ENCODE peak calls at places on chromosome 13, in ten cellular contexts. O is epithelial cell of esophagus; G is thoracic aorta; D is endothelial cell of umbilical vein; E is CD8-positive, alpha-beta T cell; V is cardiac muscle cell; U is Caco-2; R is HFF-Myc; Z is mammary epithelial cell; S is kidney epithelial cell. N is an unnamed sample.

GRCh38 chr13:39688278-39688677 is 32.8 kb downstream of the COG6 start:
- DNase-seq in O (no peak), G (no peak), D (no peak), E (no peak), V (no peak), U (no peak), R (no peak), Z (no peak), S (no peak), N (no peak)

GRCh38 chr13:89925107-89925506 is 1422.4 kb upstream of the MIR17HG start:
- DNase-seq in O (peak; percentile 61), G (no peak), D (peak; percentile 56), E (no peak), V (peak; percentile 58), U (no peak), R (no peak), Z (peak; percentile 45), S (no peak), N (peak; percentile 45)

GRCh38 chr13:28137556-28137955 is 789 bp upstream of the PAN3 start:
- DNase-seq in O (no peak), G (no peak), D (no peak), E (no peak), V (no peak), U (no peak), R (no peak), Z (no peak), S (no peak), N (no peak)

GRCh38 chr13:20711301-20712044 is 8.0 kb downstream of the IL17D start:
- DNase-seq in O (no peak), G (no peak), D (no peak), E (no peak), V (no peak), U (no peak), R (no peak), Z (no peak), S (no peak), N (no peak)

GRCh38 chr13:52786747-52787146 is 47.1 kb upstream of the CNMD start:
- DNase-seq in O (no peak), G (no peak), D (no peak), E (no peak), V (no peak), U (no peak), R (no peak), Z (peak; percentile 73), S (no peak), N (no peak)

GRCh38 chr13:66200555-66200954 is 1029.6 kb downstream of the PCDH9 start:
- DNase-seq in O (no peak), G (no peak), D (no peak), E (no peak), V (no peak), U (no peak), R (no peak), Z (no peak), S (no peak), N (no peak)

GRCh38 chr13:41588899-41589298 is 131.5 kb downstream of the RGCC start:
- DNase-seq in O (peak; percentile 89), G (no peak), D (peak; percentile 37), E (no peak), V (no peak), U (no peak), R (peak; percentile 85), Z (peak; percentile 93), S (peak; percentile 70), N (peak; percentile 99)

GRCh38 chr13:48333976-48334375 is 30.4 kb downstream of the RB1 start:
- DNase-seq in O (peak; percentile 95), G (no peak), D (peak; percentile 30), E (no peak), V (no peak), U (no peak), R (no peak), Z (peak; percentile 91), S (peak; percentile 29), N (peak; percentile 95)

GRCh38 chr13:79457948-79458347 is 23.0 kb upstream of the NDFIP2 start:
- DNase-seq in O (peak; percentile 88), G (no peak), D (peak; percentile 79), E (no peak), V (no peak), U (no peak), R (peak; percentile 62), Z (peak; percentile 65), S (no peak), N (peak; percentile 90)

GRCh38 chr13:44710576-44710975 is 134.4 kb upstream of the TSC22D1 start:
- DNase-seq in O (peak; percentile 93), G (no peak), D (peak; percentile 92), E (no peak), V (no peak), U (no peak), R (peak; percentile 74), Z (peak; percentile 91), S (peak; percentile 86), N (peak; percentile 97)

GRCh38 chr13:110233682-110234280 is 73.2 kb downstream of the COL4A1 start:
- DNase-seq in O (no peak), G (no peak), D (peak; percentile 44), E (no peak), V (no peak), U (no peak), R (no peak), Z (no peak), S (no peak), N (no peak)

GRCh38 chr13:110070511-110071120 is 236.3 kb downstream of the COL4A1 start:
- DNase-seq in O (peak; percentile 93), G (no peak), D (no peak), E (no peak), V (no peak), U (no peak), R (no peak), Z (peak; percentile 88), S (peak; percentile 42), N (peak; percentile 91)

GRCh38 chr13:75550159-75550567 is 572 bp downstream of the UCHL3 start:
- DNase-seq in O (peak; percentile 93), G (peak; percentile 18), D (peak; percentile 67), E (no peak), V (peak; percentile 43), U (peak; percentile 44), R (peak; percentile 40), Z (peak; percentile 85), S (no peak), N (peak; percentile 94)

GRCh38 chr13:36297600-36298338 is at the start of gene CCDC169:
- DNase-seq in O (peak; percentile 58), G (peak; percentile 23), D (peak; percentile 85), E (peak; percentile 60), V (peak; percentile 80), U (peak; percentile 45), R (no peak), Z (peak; percentile 29), S (peak; percentile 10), N (peak; percentile 32)

GRCh38 chr13:23695196-23695595 is 125.0 kb downstream of the TNFRSF19 start:
- DNase-seq in O (no peak), G (no peak), D (no peak), E (no peak), V (no peak), U (no peak), R (no peak), Z (no peak), S (no peak), N (no peak)

GRCh38 chr13:23695711-23696512 is 125.7 kb downstream of the TNFRSF19 start:
- DNase-seq in O (peak; percentile 13), G (no peak), D (no peak), E (peak; percentile 85), V (no peak), U (no peak), R (no peak), Z (no peak), S (no peak), N (no peak)

GRCh38 chr13:23688336-23688735 is 118.1 kb downstream of the TNFRSF19 start:
- DNase-seq in O (peak; percentile 66), G (no peak), D (no peak), E (no peak), V (no peak), U (no peak), R (no peak), Z (no peak), S (no peak), N (peak; percentile 56)

GRCh38 chr13:23696610-23697009 is 126.4 kb downstream of the TNFRSF19 start:
- DNase-seq in O (no peak), G (no peak), D (no peak), E (no peak), V (no peak), U (no peak), R (no peak), Z (no peak), S (no peak), N (no peak)

GRCh38 chr13:23692816-23693215 is 122.6 kb downstream of the TNFRSF19 start:
- DNase-seq in O (no peak), G (no peak), D (no peak), E (no peak), V (no peak), U (no peak), R (no peak), Z (no peak), S (no peak), N (no peak)
- H3K4me3 ChIP-seq in O (no peak overlapping the region), G (no peak overlapping the region), D (no peak overlapping the region), E (no peak overlapping the region), V (no peak overlapping the region), U (no peak overlapping the region), R (no peak overlapping the region), Z (no peak overlapping the region), S (no peak overlapping the region), N (no peak overlapping the region)

GRCh38 chr13:112366907-112367646 is 9.1 kb upstream of the SPACA7 start:
- DNase-seq in O (no peak), G (no peak), D (no peak), E (no peak), V (no peak), U (no peak), R (no peak), Z (no peak), S (no peak), N (no peak)
- TF ChIP-seq CTCF in O (no peak), G (no peak), D (no peak), E (no peak), V (no peak), U (no peak), R (no peak), Z (no peak), S (no peak), N (no peak)

DNA sequence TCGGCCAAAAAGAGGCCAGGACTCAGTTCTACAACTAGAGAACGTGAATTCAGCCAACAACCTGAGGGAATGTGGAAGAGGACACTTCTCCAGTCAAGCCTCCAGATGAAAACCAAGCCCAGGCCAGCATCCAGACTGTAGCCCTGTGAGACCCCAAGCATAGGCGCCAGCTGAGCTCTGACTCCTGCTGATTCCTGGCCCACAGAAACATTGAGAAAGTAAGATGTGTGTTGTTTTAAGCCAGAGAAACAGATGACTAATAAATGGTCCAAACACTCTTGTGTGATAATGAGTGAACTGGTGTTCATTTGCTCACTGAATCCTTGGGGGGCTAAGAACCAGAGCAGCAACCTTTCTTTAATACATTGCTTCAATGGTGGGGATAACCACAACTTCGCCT is 44.9 kb downstream of the SLC7A1 start:
- DNase-seq in O (no peak), G (no peak), D (no peak), E (no peak), V (no peak), U (no peak), R (no peak), Z (no peak), S (no peak), N (no peak)
- H3K4me3 ChIP-seq in O (no peak overlapping the region), G (no peak overlapping the region), D (no peak overlapping the region), E (no peak overlapping the region), V (no peak overlapping the region), U (no peak overlapping the region), R (no peak overlapping the region), Z (no peak overlapping the region), S (no peak overlapping the region), N (no peak overlapping the region)

GRCh38 chr13:99033814-99034213 is 56.0 kb upstream of the DOCK9 start:
- DNase-seq in O (peak; percentile 42), G (no peak), D (peak; percentile 59), E (no peak), V (peak; percentile 60), U (no peak), R (no peak), Z (peak; percentile 16), S (no peak), N (peak; percentile 38)
- TF ChIP-seq CTCF in O (peak; percentile 46), G (peak; percentile 50), D (peak; percentile 38), E (peak; percentile 64), V (peak; percentile 52), U (peak; percentile 54), R (peak; percentile 41), Z (peak; percentile 60), S (peak; percentile 40), N (peak; percentile 43)